ENCODE peak calls at places on chromosomes 6 and 20, in nine cellular contexts. C, M, D, T, U, S, V, Y and E are unnamed samples.

GRCh38 chr6:169144356-169144755 is 109.3 kb downstream of the THBS2 start:
- DNase-seq in D (no peak), C (no peak), M (no peak), Y (no peak), S (no peak), U (no peak), T (peak), V (no peak), E (no peak)

GRCh38 chr6:84027340-84028183 is 6.0 kb upstream of the MRAP2 start:
- DNase-seq in Y (no peak), D (peak), V (no peak), M (peak), C (peak), S (peak), T (peak), U (peak), E (peak)

GRCh38 chr6:88376197-88376596 is 210.1 kb upstream of the CNR1 start:
- DNase-seq in S (no peak), T (no peak), Y (no peak), U (no peak), M (no peak), C (no peak), D (no peak), V (no peak), E (no peak)

GRCh38 chr6:45827952-45828530 is 187.6 kb downstream of the CLIC5 start:
- DNase-seq in Y (no peak), V (no peak), D (no peak), U (no peak), S (no peak), M (no peak), C (no peak), T (no peak), E (no peak)

GRCh38 chr6:36783603-36784378 is 55.5 kb downstream of the CPNE5 start:
- DNase-seq in T (no peak), V (no peak), D (no peak), S (no peak), U (no peak), M (peak), Y (no peak), C (no peak), E (peak)

GRCh38 chr6:116352515-116353471 is 18.0 kb upstream of the DSE start:
- DNase-seq in M (peak), Y (no peak), C (peak), D (no peak), U (no peak), V (no peak), S (no peak), T (peak), E (peak)

GRCh38 chr6:37048851-37049734 is 43.6 kb downstream of the FGD2 start:
- DNase-seq in T (peak), Y (no peak), U (peak), S (peak), D (no peak), M (peak), V (peak), C (peak), E (peak)

GRCh38 chr6:42754759-42755158 is 8.9 kb upstream of the TBCC start:
- DNase-seq in D (no peak), T (no peak), M (no peak), Y (no peak), U (no peak), V (no peak), C (no peak), S (no peak), E (no peak)

GRCh38 chr6:113684382-113684901 is 172.7 kb upstream of the MARCKS start:
- DNase-seq in V (no peak), T (no peak), Y (no peak), U (no peak), M (no peak), C (peak), D (no peak), S (no peak), E (no peak)

GRCh38 chr6:117206951-117207687 is 58.2 kb upstream of the VGLL2 start:
- DNase-seq in M (no peak), Y (no peak), T (no peak), D (no peak), U (no peak), S (no peak), C (no peak), V (no peak), E (no peak)

GRCh38 chr6:16722616-16723015 is 38.6 kb downstream of the ATXN1 start:
- DNase-seq in T (no peak), V (no peak), D (no peak), U (no peak), C (no peak), S (no peak), Y (no peak), M (no peak), E (no peak)

GRCh38 chr6:166747644-166748595 is 120.9 kb upstream of the RPS6KA2 start:
- DNase-seq in U (no peak), C (no peak), M (no peak), T (no peak), S (no peak), V (no peak), D (no peak), Y (no peak), E (no peak)

GRCh38 chr6:34901930-34902329 is 12.9 kb downstream of the ANKS1A start:
- DNase-seq in M (peak), S (no peak), C (peak), U (no peak), D (no peak), Y (no peak), V (no peak), T (peak), E (peak)

GRCh38 chr6:31610891-31611425 is 4.1 kb upstream of the AIF1 start:
- DNase-seq in C (peak), S (no peak), Y (no peak), M (no peak), V (no peak), U (no peak), T (peak), D (no peak), E (no peak)

GRCh38 chr20:36399147-36399968 is 93.2 kb downstream of the DLGAP4 start:
- DNase-seq in M (peak), Y (peak), D (peak), U (peak), C (peak), V (no peak), T (peak), S (no peak), E (no peak)

GRCh38 chr20:24651171-24651972 is 181.9 kb downstream of the SYNDIG1 start:
- DNase-seq in D (peak), S (peak), M (peak), U (no peak), Y (no peak), C (peak), V (no peak), T (peak), E (peak)

DNA sequence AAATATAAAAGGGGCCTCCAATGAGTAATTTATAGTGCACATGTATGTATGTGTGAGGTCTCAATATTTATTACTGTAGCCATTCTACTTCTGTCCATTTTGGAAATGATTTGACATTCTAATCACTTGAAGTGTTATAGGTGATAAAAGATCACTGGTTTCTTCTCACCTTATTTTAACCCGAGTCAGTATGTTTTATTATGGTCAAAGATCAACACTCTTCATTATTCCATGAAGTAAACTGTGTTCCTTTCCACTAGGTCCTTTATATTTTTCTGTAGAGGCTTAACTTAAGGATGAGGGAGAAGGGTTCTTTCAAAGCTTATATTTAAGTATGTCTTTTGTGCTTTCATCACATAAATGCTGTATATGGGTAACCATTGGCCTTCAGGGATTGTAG is 47.2 kb downstream of the FAM83B start:
- DNase-seq in S (no peak), M (no peak), V (no peak), C (no peak), T (no peak), U (no peak), D (no peak), Y (no peak), E (no peak)
- H3K4me3 ChIP-seq in S (no peak), M (no peak), V (no peak), C (no peak), T (no peak), U (no peak), D (no peak), Y (no peak), E (no peak)

GRCh38 chr20:62409086-62409853 is 2.2 kb upstream of the CABLES2 start:
- DNase-seq in V (no peak), U (no peak), D (no peak), M (no peak), Y (no peak), C (no peak), T (no peak), S (no peak), E (no peak)

GRCh38 chr20:62408640-62409039 is 1.6 kb upstream of the CABLES2 start:
- DNase-seq in V (no peak), C (no peak), U (no peak), D (no peak), T (no peak), S (no peak), Y (no peak), M (no peak), E (no peak)

GRCh38 chr20:62411479-62412193 is 4.6 kb upstream of the CABLES2 start:
- DNase-seq in C (no peak), S (no peak), U (peak), M (no peak), D (no peak), Y (no peak), V (no peak), T (no peak), E (no peak)

GRCh38 chr20:62410742-62411478 is 3.8 kb upstream of the CABLES2 start:
- DNase-seq in D (no peak), U (no peak), C (no peak), S (no peak), V (no peak), T (no peak), Y (no peak), M (no peak), E (no peak)

DNA sequence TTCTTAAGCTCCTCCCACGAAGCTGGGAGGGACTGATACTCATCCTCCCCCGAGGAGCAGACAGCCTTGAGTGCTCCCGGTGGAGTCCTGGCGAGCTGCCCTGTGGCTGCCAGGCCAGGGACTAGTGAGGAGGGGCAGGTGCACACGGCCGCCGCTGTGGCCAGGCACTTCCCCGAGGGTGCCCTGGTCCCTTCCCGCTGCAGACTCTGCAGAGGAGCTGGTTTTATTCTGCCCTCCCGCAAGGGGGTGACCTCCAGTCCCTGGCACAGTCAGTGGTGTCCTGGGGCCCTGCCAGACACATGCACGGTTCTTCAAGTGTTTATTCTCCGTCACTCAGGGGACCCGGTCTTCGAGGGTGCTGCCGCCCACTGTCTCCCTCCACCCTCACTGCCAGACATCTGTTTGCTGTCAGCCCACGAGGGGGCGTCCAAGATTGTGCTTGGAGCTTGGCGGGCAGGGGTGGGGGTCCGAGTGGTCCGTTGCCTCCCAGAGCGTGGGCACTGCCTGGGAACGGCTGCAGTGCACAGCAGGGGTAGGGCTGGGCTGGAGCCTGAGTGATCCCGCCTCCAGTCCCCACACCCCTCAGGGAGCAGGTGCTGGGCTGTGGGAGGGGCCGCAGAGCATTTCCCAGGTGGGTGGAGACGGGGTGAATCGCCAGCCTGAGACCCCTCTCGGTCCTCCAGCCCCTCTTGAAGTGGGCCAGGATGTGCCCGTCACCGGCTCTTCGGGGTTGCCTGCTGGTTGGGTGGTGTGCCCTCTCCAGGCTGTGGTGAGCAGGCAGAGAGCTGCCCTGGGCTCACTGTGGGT is 3.1 kb upstream of the CABLES2 start:
- DNase-seq in M (peak), U (peak), V (peak), Y (no peak), T (peak), C (peak), D (peak), S (no peak), E (no peak)
- TF ChIP-seq CTCF in M (peak), U (peak), V (peak), Y (peak), T (peak), C (peak), D (peak), S (peak), E (peak)

GRCh38 chr6:32855467-32856174 is 1.6 kb downstream of the PSMB9 start:
- DNase-seq in T (no peak), S (no peak), Y (no peak), V (no peak), C (no peak), U (no peak), D (no peak), M (no peak), E (no peak)
- H3K4me3 ChIP-seq in T (no peak), S (no peak), Y (no peak), V (peak), C (no peak), U (peak), D (no peak), M (no peak), E (no peak)

DNA sequence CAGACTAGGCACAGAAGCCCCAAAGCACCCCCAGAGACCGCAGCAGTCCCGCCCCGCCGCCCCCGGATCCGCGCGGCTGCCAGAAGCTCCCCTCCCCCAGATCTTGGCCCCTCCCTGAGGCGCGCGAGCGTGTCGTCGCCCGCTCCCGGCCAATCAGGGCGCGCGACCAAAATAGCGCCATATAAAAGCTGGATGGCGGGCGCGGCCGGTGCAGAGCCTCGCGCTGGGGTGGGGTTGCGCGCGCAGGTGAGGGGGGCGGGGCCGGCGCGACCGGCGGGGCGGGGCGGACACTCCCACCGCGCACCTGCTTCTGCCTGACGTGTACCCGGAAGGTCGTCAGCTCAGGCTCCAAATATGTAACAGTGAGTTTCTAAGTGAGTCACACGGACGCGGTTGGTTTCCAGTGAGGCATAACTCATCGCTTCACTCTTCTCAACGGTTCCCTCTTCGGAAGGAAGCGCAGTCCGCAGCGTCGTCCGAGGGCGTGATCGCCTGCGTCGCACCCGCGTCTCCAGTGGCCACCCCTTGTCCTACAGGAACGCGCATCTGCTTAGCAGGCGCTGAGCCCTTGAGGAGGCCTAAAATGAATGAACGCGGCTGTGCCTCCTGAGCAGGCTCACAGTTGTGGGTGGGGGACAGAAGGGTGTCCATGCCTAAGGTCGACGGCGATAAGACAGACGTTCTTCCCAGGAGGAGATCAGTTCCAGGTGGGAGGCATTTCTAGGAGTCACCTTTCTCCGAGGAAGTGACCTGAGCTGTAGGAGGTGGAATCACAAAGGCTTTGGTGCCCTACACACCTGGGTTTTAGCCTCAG is 50.6 kb upstream of the EZR start:
- DNase-seq in S (peak), D (peak), M (peak), Y (peak), C (peak), U (peak), T (peak), V (peak), E (peak)
- TF ChIP-seq CTCF in S (no peak), D (no peak), M (no peak), Y (no peak), C (peak), U (peak), T (no peak), V (no peak), E (peak)

GRCh38 chr20:45372241-45372640 is 5.9 kb downstream of the TP53TG5 start:
- DNase-seq in S (no peak), V (no peak), D (no peak), Y (no peak), T (no peak), U (no peak), M (no peak), C (no peak), E (no peak)
- H3K4me3 ChIP-seq in S (no peak), V (peak), D (no peak), Y (no peak), T (no peak), U (no peak), M (no peak), C (no peak), E (no peak)